ENCODE peak calls at places on chromosomes 3 and 15, in eight cellular contexts. K is omental fat pad, W is ovary, Z is fibroblast of the aortic adventitia, D is A549, M is GM06990, J is GM20000, H is GM13977. C is an unnamed sample.

GRCh38 chr3:130850044-130850797 is 43.7 kb upstream of the ATP2C1 start:
- DNase-seq in K (no peak), W (no peak), Z (peak), D (no peak), M (peak), J (peak), H (peak), C (peak)

GRCh38 chr15:21261965-21262850 is 178.1 kb downstream of the POTEB3 start:
- DNase-seq in K (peak), W (no peak), Z (no peak), D (no peak), M (no peak), J (peak), H (no peak), C (no peak)

GRCh38 chr15:62941719-62942118 is 100.8 kb upstream of the TPM1 start:
- DNase-seq in K (no peak), W (no peak), Z (no peak), D (no peak), M (no peak), J (no peak), H (no peak), C (no peak)

GRCh38 chr3:134600685-134601502 is 49.9 kb downstream of the KY start:
- DNase-seq in K (no peak), W (peak), Z (peak), D (peak), M (peak), J (peak), H (peak), C (peak)

GRCh38 chr3:25428003-25428861 is at the start of gene RARB:
- DNase-seq in K (no peak), W (peak), Z (peak), D (peak), M (no peak), J (peak), H (no peak), C (peak)

GRCh38 chr3:111338059-111338698 is 203.8 kb upstream of the CD96 start:
- DNase-seq in K (no peak), W (peak), Z (peak), D (peak), M (no peak), J (peak), H (peak), C (peak)

GRCh38 chr15:62745621-62746180 is 296.8 kb upstream of the TPM1 start:
- DNase-seq in K (no peak), W (no peak), Z (no peak), D (no peak), M (no peak), J (no peak), H (no peak), C (no peak)

GRCh38 chr15:51030649-51031316 is 63.9 kb downstream of the TNFAIP8L3 start:
- DNase-seq in K (no peak), W (no peak), Z (peak), D (peak), M (no peak), J (no peak), H (no peak), C (peak)

GRCh38 chr3:101667331-101667730 is 9.6 kb downstream of the ZBTB11 start:
- DNase-seq in K (no peak), W (no peak), Z (no peak), D (no peak), M (no peak), J (no peak), H (no peak), C (no peak)

DNA sequence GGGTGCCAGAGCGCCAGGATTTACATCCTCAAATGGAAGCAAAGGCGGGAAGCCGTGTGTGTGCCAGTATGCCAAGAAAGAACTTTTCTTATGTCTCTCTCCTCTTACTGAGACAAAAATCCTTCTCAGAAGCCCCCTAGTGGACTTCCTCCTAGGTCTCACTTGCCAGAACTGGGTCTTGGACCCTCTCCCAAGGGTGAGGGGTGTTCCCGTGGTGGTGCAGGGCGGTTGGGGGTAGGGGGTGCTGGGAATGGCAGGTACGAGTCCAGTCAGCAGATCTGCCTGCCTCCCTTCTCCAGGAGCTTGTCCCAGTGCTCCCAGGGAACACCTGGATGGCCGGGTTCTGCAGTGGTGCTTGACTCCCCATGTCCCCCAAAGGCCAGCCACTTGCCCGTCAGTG is 52.0 kb downstream of the CORO2B start:
- DNase-seq in K (no peak), W (no peak), Z (no peak), D (no peak), M (no peak), J (no peak), H (no peak), C (no peak)
- TF ChIP-seq CTCF in K (no peak), W (no peak), Z (no peak), D (no peak), M (no peak), J (no peak), H (no peak), C (no peak)

GRCh38 chr15:61621146-61621545 is 392.0 kb upstream of the RORA start:
- DNase-seq in K (no peak), W (no peak), Z (no peak), D (no peak), M (no peak), J (peak), H (no peak), C (no peak)
- TF ChIP-seq CTCF in K (no peak), W (no peak), Z (no peak), D (peak), M (peak), J (peak), H (peak), C (peak)

DNA sequence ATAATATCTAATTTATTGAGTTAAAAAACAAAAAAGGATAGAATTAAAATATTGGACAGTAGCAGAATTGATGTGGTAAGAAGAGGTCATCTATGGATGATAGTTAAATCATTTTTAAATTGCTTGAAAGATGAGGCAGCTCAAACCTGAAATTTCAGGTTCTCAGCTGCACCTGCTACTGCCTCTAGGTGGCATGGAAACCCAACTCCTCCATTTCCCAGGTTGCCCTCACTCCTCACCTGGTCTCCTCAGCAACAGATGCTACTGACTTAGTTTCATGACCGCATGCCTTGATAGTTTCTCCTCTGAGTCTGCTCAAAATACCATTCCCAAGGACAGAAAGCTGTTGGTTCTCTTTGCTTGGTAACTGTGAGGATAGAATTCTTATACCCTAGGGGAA is 148.1 kb downstream of the ABHD5 start:
- DNase-seq in K (no peak), W (no peak), Z (no peak), D (no peak), M (no peak), J (no peak), H (no peak), C (no peak)
- TF ChIP-seq CTCF in K (no peak), W (no peak), Z (peak), D (no peak), M (peak), J (no peak), H (peak), C (no peak)

GRCh38 chr3:50355829-50356552 is 3.3 kb downstream of the TMEM115 start:
- DNase-seq in K (no peak), W (no peak), Z (no peak), D (no peak), M (no peak), J (no peak), H (no peak), C (no peak)
- TF ChIP-seq CTCF in K (no peak), W (no peak), Z (no peak), D (no peak), M (no peak), J (no peak), H (no peak), C (no peak)

C was measured in AG09319.